ENCODE peak calls at places on chromosomes 16 and 17, in five cellular contexts. One of them, this sample, is unnamed.

GRCh38 chr17:45372325-45372869 is 55.6 kb upstream of the MAP3K14 start:
- DNase-seq in AG10803: peak
- DNase-seq in A172: no peak
- DNase-seq in GM10248: no peak
- DNase-seq in activated naive CD8-positive, alpha-beta T cell treated with anti-CD3 and anti-CD28 coated beads, Interleukin-2, amount 50 U/mL, for 24 hours: no peak
- DNase-seq in this sample: peak

GRCh38 chr17:4733073-4733531 is 1.9 kb downstream of the MED11 start:
- DNase-seq in AG10803: no peak
- DNase-seq in activated naive CD8-positive, alpha-beta T cell treated with anti-CD3 and anti-CD28 coated beads, Interleukin-2, amount 50 U/mL, for 24 hours: no peak
- DNase-seq in GM10248: peak
- DNase-seq in A172: no peak
- DNase-seq in this sample: no peak

GRCh38 chr17:50361561-50362480 is 11.2 kb downstream of the MRPL27 start:
- DNase-seq in activated naive CD8-positive, alpha-beta T cell treated with anti-CD3 and anti-CD28 coated beads, Interleukin-2, amount 50 U/mL, for 24 hours: peak
- DNase-seq in A172: peak
- DNase-seq in AG10803: peak
- DNase-seq in GM10248: peak
- DNase-seq in this sample: peak

GRCh38 chr17:5003214-5003867 is 5.6 kb downstream of the KIF1C start:
- DNase-seq in activated naive CD8-positive, alpha-beta T cell treated with anti-CD3 and anti-CD28 coated beads, Interleukin-2, amount 50 U/mL, for 24 hours: no peak
- DNase-seq in AG10803: no peak
- DNase-seq in A172: no peak
- DNase-seq in GM10248: no peak
- DNase-seq in this sample: no peak

GRCh38 chr16:73066321-73066926 is 18.5 kb upstream of the ZFHX3 start:
- DNase-seq in A172: no peak
- DNase-seq in activated naive CD8-positive, alpha-beta T cell treated with anti-CD3 and anti-CD28 coated beads, Interleukin-2, amount 50 U/mL, for 24 hours: no peak
- DNase-seq in GM10248: no peak
- DNase-seq in AG10803: no peak
- DNase-seq in this sample: no peak

GRCh38 chr16:82979406-82980111 is 352.8 kb downstream of the CDH13 start:
- DNase-seq in AG10803: no peak
- DNase-seq in A172: no peak
- DNase-seq in activated naive CD8-positive, alpha-beta T cell treated with anti-CD3 and anti-CD28 coated beads, Interleukin-2, amount 50 U/mL, for 24 hours: no peak
- DNase-seq in GM10248: no peak
- DNase-seq in this sample: no peak

GRCh38 chr17:66405836-66406679 is 103.6 kb downstream of the PRKCA start:
- DNase-seq in AG10803: peak
- DNase-seq in activated naive CD8-positive, alpha-beta T cell treated with anti-CD3 and anti-CD28 coated beads, Interleukin-2, amount 50 U/mL, for 24 hours: no peak
- DNase-seq in A172: no peak
- DNase-seq in GM10248: no peak
- DNase-seq in this sample: no peak

GRCh38 chr17:35947156-35947585 is 3.7 kb upstream of the LYZL6 start:
- DNase-seq in activated naive CD8-positive, alpha-beta T cell treated with anti-CD3 and anti-CD28 coated beads, Interleukin-2, amount 50 U/mL, for 24 hours: peak
- DNase-seq in A172: peak
- DNase-seq in GM10248: peak
- DNase-seq in AG10803: peak
- DNase-seq in this sample: peak

GRCh38 chr17:56681561-56682266 is 88.2 kb downstream of the NOG start:
- DNase-seq in AG10803: peak
- DNase-seq in activated naive CD8-positive, alpha-beta T cell treated with anti-CD3 and anti-CD28 coated beads, Interleukin-2, amount 50 U/mL, for 24 hours: peak
- DNase-seq in A172: peak
- DNase-seq in GM10248: no peak
- DNase-seq in this sample: peak

GRCh38 chr17:49015924-49016774 is 19.0 kb downstream of the IGF2BP1 start:
- DNase-seq in AG10803: peak
- DNase-seq in activated naive CD8-positive, alpha-beta T cell treated with anti-CD3 and anti-CD28 coated beads, Interleukin-2, amount 50 U/mL, for 24 hours: no peak
- DNase-seq in A172: peak
- DNase-seq in GM10248: no peak
- DNase-seq in this sample: no peak

GRCh38 chr17:48544356-48545021 is 420 bp downstream of the HOXB2 start:
- DNase-seq in GM10248: peak
- DNase-seq in activated naive CD8-positive, alpha-beta T cell treated with anti-CD3 and anti-CD28 coated beads, Interleukin-2, amount 50 U/mL, for 24 hours: peak
- DNase-seq in AG10803: peak
- DNase-seq in A172: peak
- DNase-seq in this sample: no peak

GRCh38 chr17:62666061-62666800 is 38.8 kb downstream of the MRC2 start:
- DNase-seq in A172: no peak
- DNase-seq in AG10803: no peak
- DNase-seq in GM10248: no peak
- DNase-seq in activated naive CD8-positive, alpha-beta T cell treated with anti-CD3 and anti-CD28 coated beads, Interleukin-2, amount 50 U/mL, for 24 hours: no peak
- DNase-seq in this sample: no peak

GRCh38 chr17:68491381-68491849 is 20.8 kb upstream of the PRKAR1A start:
- DNase-seq in GM10248: no peak
- DNase-seq in activated naive CD8-positive, alpha-beta T cell treated with anti-CD3 and anti-CD28 coated beads, Interleukin-2, amount 50 U/mL, for 24 hours: no peak
- DNase-seq in A172: no peak
- DNase-seq in AG10803: no peak
- DNase-seq in this sample: no peak

GRCh38 chr17:80877095-80877828 is 114.4 kb upstream of the CHMP6 start:
- DNase-seq in activated naive CD8-positive, alpha-beta T cell treated with anti-CD3 and anti-CD28 coated beads, Interleukin-2, amount 50 U/mL, for 24 hours: peak
- DNase-seq in GM10248: peak
- DNase-seq in A172: no peak
- DNase-seq in AG10803: no peak
- DNase-seq in this sample: no peak

GRCh38 chr17:31007695-31008373 is 37.0 kb downstream of the RNF135 start:
- DNase-seq in activated naive CD8-positive, alpha-beta T cell treated with anti-CD3 and anti-CD28 coated beads, Interleukin-2, amount 50 U/mL, for 24 hours: no peak
- DNase-seq in A172: no peak
- DNase-seq in GM10248: no peak
- DNase-seq in AG10803: no peak
- DNase-seq in this sample: no peak

GRCh38 chr16:54446639-54447038 is 160.1 kb upstream of the IRX3 start:
- DNase-seq in GM10248: no peak
- DNase-seq in A172: peak
- DNase-seq in AG10803: peak
- DNase-seq in activated naive CD8-positive, alpha-beta T cell treated with anti-CD3 and anti-CD28 coated beads, Interleukin-2, amount 50 U/mL, for 24 hours: no peak
- DNase-seq in this sample: peak

GRCh38 chr16:20897253-20897896 is 2.8 kb downstream of the DCUN1D3 start:
- DNase-seq in activated naive CD8-positive, alpha-beta T cell treated with anti-CD3 and anti-CD28 coated beads, Interleukin-2, amount 50 U/mL, for 24 hours: no peak
- DNase-seq in AG10803: peak
- DNase-seq in GM10248: no peak
- DNase-seq in A172: peak
- DNase-seq in this sample: peak

GRCh38 chr17:11608396-11608795 is 10.1 kb downstream of the DNAH9 start:
- DNase-seq in GM10248: no peak
- DNase-seq in A172: no peak
- DNase-seq in AG10803: no peak
- DNase-seq in activated naive CD8-positive, alpha-beta T cell treated with anti-CD3 and anti-CD28 coated beads, Interleukin-2, amount 50 U/mL, for 24 hours: no peak
- DNase-seq in this sample: peak

GRCh38 chr17:68288804-68289203 is 2.1 kb downstream of the SLC16A6 start:
- DNase-seq in AG10803: no peak
- DNase-seq in A172: no peak
- DNase-seq in activated naive CD8-positive, alpha-beta T cell treated with anti-CD3 and anti-CD28 coated beads, Interleukin-2, amount 50 U/mL, for 24 hours: no peak
- DNase-seq in GM10248: peak
- DNase-seq in this sample: no peak

GRCh38 chr17:47363171-47363570 is 39.4 kb downstream of the EFCAB13 start:
- DNase-seq in AG10803: no peak
- DNase-seq in activated naive CD8-positive, alpha-beta T cell treated with anti-CD3 and anti-CD28 coated beads, Interleukin-2, amount 50 U/mL, for 24 hours: no peak
- DNase-seq in GM10248: no peak
- DNase-seq in A172: no peak
- DNase-seq in this sample: no peak

GRCh38 chr17:20279631-20280030 is 187.7 kb downstream of the LGALS9B start:
- DNase-seq in AG10803: no peak
- DNase-seq in GM10248: no peak
- DNase-seq in A172: no peak
- DNase-seq in activated naive CD8-positive, alpha-beta T cell treated with anti-CD3 and anti-CD28 coated beads, Interleukin-2, amount 50 U/mL, for 24 hours: no peak
- DNase-seq in this sample: no peak

GRCh38 chr17:80034654-80034976 is 1.1 kb downstream of the TBC1D16 start:
- DNase-seq in activated naive CD8-positive, alpha-beta T cell treated with anti-CD3 and anti-CD28 coated beads, Interleukin-2, amount 50 U/mL, for 24 hours: no peak
- DNase-seq in AG10803: no peak
- DNase-seq in GM10248: no peak
- DNase-seq in A172: no peak
- DNase-seq in this sample: no peak

GRCh38 chr17:14038206-14038605 is 31.1 kb upstream of the COX10 start:
- DNase-seq in A172: peak
- DNase-seq in GM10248: no peak
- DNase-seq in AG10803: peak
- DNase-seq in activated naive CD8-positive, alpha-beta T cell treated with anti-CD3 and anti-CD28 coated beads, Interleukin-2, amount 50 U/mL, for 24 hours: no peak
- DNase-seq in this sample: peak

GRCh38 chr16:23227529-23227928 is 45.0 kb downstream of the SCNN1G start:
- DNase-seq in activated naive CD8-positive, alpha-beta T cell treated with anti-CD3 and anti-CD28 coated beads, Interleukin-2, amount 50 U/mL, for 24 hours: no peak
- DNase-seq in GM10248: no peak
- DNase-seq in A172: peak
- DNase-seq in AG10803: no peak
- DNase-seq in this sample: no peak

GRCh38 chr17:20123209-20123608 is 114.0 kb downstream of the SPECC1 start:
- DNase-seq in AG10803: no peak
- DNase-seq in GM10248: no peak
- DNase-seq in A172: no peak
- DNase-seq in activated naive CD8-positive, alpha-beta T cell treated with anti-CD3 and anti-CD28 coated beads, Interleukin-2, amount 50 U/mL, for 24 hours: no peak
- DNase-seq in this sample: no peak

GRCh38 chr16:88803264-88803987 is at the start of gene CDT1:
- DNase-seq in A172: peak
- DNase-seq in activated naive CD8-positive, alpha-beta T cell treated with anti-CD3 and anti-CD28 coated beads, Interleukin-2, amount 50 U/mL, for 24 hours: peak
- DNase-seq in AG10803: peak
- DNase-seq in GM10248: peak
- DNase-seq in this sample: peak

GRCh38 chr16:57589374-57589773 is 39.1 kb upstream of the ADGRG1 start:
- DNase-seq in GM10248: no peak
- DNase-seq in AG10803: no peak
- DNase-seq in A172: no peak
- DNase-seq in activated naive CD8-positive, alpha-beta T cell treated with anti-CD3 and anti-CD28 coated beads, Interleukin-2, amount 50 U/mL, for 24 hours: no peak
- DNase-seq in this sample: no peak

GRCh38 chr17:76531501-76532038 is 5.9 kb downstream of the CYGB start:
- DNase-seq in GM10248: no peak
- DNase-seq in AG10803: no peak
- DNase-seq in A172: no peak
- DNase-seq in activated naive CD8-positive, alpha-beta T cell treated with anti-CD3 and anti-CD28 coated beads, Interleukin-2, amount 50 U/mL, for 24 hours: no peak
- DNase-seq in this sample: no peak

GRCh38 chr17:47252209-47252608 is 1.4 kb upstream of the ITGB3 start:
- DNase-seq in A172: no peak
- DNase-seq in GM10248: no peak
- DNase-seq in activated naive CD8-positive, alpha-beta T cell treated with anti-CD3 and anti-CD28 coated beads, Interleukin-2, amount 50 U/mL, for 24 hours: no peak
- DNase-seq in AG10803: no peak
- DNase-seq in this sample: no peak

This sample was measured in brain microvascular endothelial cell.